ENCODE peak calls at places on chromosomes 11 and 22, in seven cellular contexts. J is hypothalamus; N is fibroblast of mammary gland; O is stimulated activated naive CD4-positive, alpha-beta T cell; H is thoracic aorta; D is cardiac muscle cell; W is activated B cell treated with CpG ODN at 0.5 μM for 24 hours. E is an unnamed sample.

GRCh38 chr11:125390949-125391348 is 105.1 kb downstream of the FEZ1 start:
- DNase-seq in H (no peak), N (no peak), D (peak), O (no peak), J (no peak), W (no peak), E (no peak)

GRCh38 chr11:47348131-47348802 is 4.2 kb downstream of the MYBPC3 start:
- DNase-seq in J (no peak), O (no peak), N (no peak), D (no peak), H (no peak), W (no peak), E (no peak)

GRCh38 chr22:35191412-35191811 is 65.9 kb upstream of the HMGXB4 start:
- DNase-seq in H (no peak), O (no peak), J (no peak), D (peak), N (peak), W (no peak), E (no peak)

GRCh38 chr11:69964247-69964643 is 113.9 kb upstream of the ANO1 start:
- DNase-seq in D (no peak), J (no peak), W (no peak), O (no peak), H (no peak), N (no peak), E (no peak)

GRCh38 chr11:58573451-58574104 is 2.1 kb downstream of the LPXN start:
- DNase-seq in H (peak), N (peak), J (no peak), O (peak), D (peak), W (no peak), E (peak)

GRCh38 chr11:66810576-66811185 is 32.6 kb upstream of the RCE1 start:
- DNase-seq in O (no peak), D (no peak), W (no peak), H (no peak), N (no peak), J (no peak), E (no peak)

GRCh38 chr11:68509105-68509504 is 48.6 kb downstream of the PPP6R3 start:
- DNase-seq in O (no peak), W (no peak), D (no peak), N (peak), J (no peak), H (no peak), E (no peak)

GRCh38 chr22:42364641-42365336 is 67.4 kb downstream of the NFAM1 start:
- DNase-seq in D (peak), W (no peak), J (no peak), H (no peak), O (no peak), N (peak), E (no peak)

GRCh38 chr11:95341246-95341645 is 110.2 kb upstream of the SESN3 start:
- DNase-seq in D (no peak), W (no peak), O (no peak), N (peak), H (no peak), J (no peak), E (no peak)

GRCh38 chr11:75233688-75234295 is 6.8 kb upstream of the TPBGL start:
- DNase-seq in O (no peak), J (no peak), W (no peak), H (no peak), D (peak), N (peak), E (no peak)

GRCh38 chr22:33923033-33923432 is 2.8 kb upstream of the LARGE1 start:
- DNase-seq in N (no peak), H (no peak), W (no peak), J (no peak), O (no peak), D (peak), E (no peak)

GRCh38 chr11:123203934-123204333 is 8.9 kb upstream of the CLMP start:
- DNase-seq in H (no peak), O (no peak), J (no peak), D (no peak), N (peak), W (no peak), E (no peak)

GRCh38 chr11:45859661-45860140 is 12.4 kb downstream of the CRY2 start:
- DNase-seq in W (no peak), J (peak), D (peak), N (peak), H (peak), O (no peak), E (peak)

GRCh38 chr11:130420478-130421198 is 7.8 kb downstream of the ADAMTS8 start:
- DNase-seq in D (peak), W (no peak), H (no peak), N (peak), J (no peak), O (no peak), E (no peak)

GRCh38 chr11:111930472-111930871 is 6.7 kb upstream of the DIXDC1 start:
- DNase-seq in O (no peak), J (no peak), N (no peak), H (no peak), D (no peak), W (no peak), E (no peak)

GRCh38 chr11:363948-364761 is 5.1 kb upstream of the B4GALNT4 start:
- DNase-seq in J (no peak), D (no peak), N (peak), H (no peak), W (peak), O (peak), E (no peak)

GRCh38 chr11:96481204-96481603 is 91.4 kb downstream of the JRKL start:
- DNase-seq in O (no peak), W (no peak), N (no peak), H (no peak), D (no peak), J (no peak), E (no peak)

GRCh38 chr22:48627203-48627602 is 1200.5 kb downstream of the BRD1 start:
- DNase-seq in D (no peak), O (no peak), J (peak), H (no peak), N (no peak), W (no peak), E (no peak)

GRCh38 chr11:14372011-14372410 is 13.0 kb upstream of the RRAS2 start:
- DNase-seq in H (no peak), O (no peak), W (no peak), D (no peak), N (no peak), J (no peak), E (no peak)

GRCh38 chr22:50170453-50171318 is at the start of gene PANX2:
- DNase-seq in W (no peak), J (no peak), N (no peak), O (no peak), H (no peak), D (peak), E (no peak)

GRCh38 chr11:24234822-24235508 is 261.9 kb upstream of the LUZP2 start:
- DNase-seq in D (peak), J (no peak), N (peak), O (no peak), W (no peak), H (no peak), E (no peak)

GRCh38 chr11:19577849-19578619 is 134.6 kb upstream of the NAV2 start:
- DNase-seq in O (no peak), J (no peak), N (peak), D (peak), H (peak), W (no peak), E (no peak)

GRCh38 chr11:131897976-131898375 is 527.6 kb downstream of the NTM start:
- DNase-seq in W (no peak), O (no peak), D (peak), N (peak), H (no peak), J (no peak), E (no peak)

GRCh38 chr11:113213549-113213948 is 100.8 kb upstream of the TTC12 start:
- DNase-seq in O (no peak), W (no peak), H (no peak), D (no peak), N (no peak), J (no peak), E (no peak)

GRCh38 chr11:73387594-73388021 is 11.4 kb downstream of the RELT start:
- DNase-seq in N (no peak), W (no peak), H (no peak), O (no peak), D (no peak), J (no peak), E (no peak)

GRCh38 chr22:38273135-38273761 is 438 bp upstream of the TMEM184B start:
- DNase-seq in D (peak), N (no peak), J (no peak), O (no peak), W (no peak), H (no peak), E (no peak)

GRCh38 chr11:108037636-108038035 is 28.9 kb downstream of the CUL5 start:
- DNase-seq in D (peak), N (no peak), O (no peak), H (no peak), W (no peak), J (no peak), E (no peak)

GRCh38 chr11:44559207-44559943 is 6.1 kb upstream of the CD82 start:
- DNase-seq in H (no peak), N (no peak), J (no peak), W (peak), D (no peak), O (no peak), E (no peak)

GRCh38 chr11:118834428-118835028 is 43.6 kb upstream of the DDX6 start:
- DNase-seq in O (no peak), H (no peak), W (no peak), D (peak), J (no peak), N (peak), E (no peak)

GRCh38 chr22:26597026-26597425 is 7.1 kb upstream of the TPST2 start:
- DNase-seq in H (no peak), O (no peak), W (no peak), J (no peak), N (no peak), D (no peak), E (no peak)

GRCh38 chr11:113644605-113645004 is 61.5 kb downstream of the TMPRSS5 start:
- DNase-seq in O (no peak), N (no peak), W (no peak), J (no peak), H (no peak), D (peak), E (no peak)

GRCh38 chr11:636511-637332 is at the start of gene DRD4:
- DNase-seq in H (no peak), W (no peak), O (no peak), J (no peak), N (no peak), D (peak), E (no peak)

GRCh38 chr11:110148775-110149744 is 55.9 kb downstream of the ZC3H12C start:
- DNase-seq in H (no peak), O (no peak), W (no peak), J (no peak), N (peak), D (peak), E (no peak)

E was measured in tibial nerve.